ENCODE peak calls at places on chromosomes 3 and 15, in seven cellular contexts. B is NCI-H146, Q is progenitor cell of endocrine pancreas, I is Caco-2, D is M059J, F is hepatocyte, X is RPMI7951. L is an unnamed sample.

GRCh38 chr3:134476306-134476705 is 9.5 kb downstream of the ANAPC13 start:
- DNase-seq in D (peak), Q (no peak), X (no peak), F (no peak), B (no peak), I (peak), L (no peak)

GRCh38 chr3:87268646-87269211 is 7.7 kb downstream of the POU1F1 start:
- DNase-seq in Q (no peak), F (no peak), I (no peak), D (peak), B (peak), X (no peak), L (no peak)

GRCh38 chr3:44016818-44017217 is 224.9 kb upstream of the TOPAZ1 start:
- DNase-seq in B (no peak), Q (no peak), I (no peak), X (peak), F (no peak), D (peak), L (peak)

GRCh38 chr15:79089890-79090486 is 592 bp downstream of the RASGRF1 start:
- DNase-seq in Q (no peak), B (peak), F (no peak), X (no peak), I (no peak), D (no peak), L (no peak)

GRCh38 chr3:49171119-49171774 is at the start of gene KLHDC8B:
- DNase-seq in B (peak), X (peak), Q (peak), F (peak), D (peak), I (peak), L (peak)

GRCh38 chr15:40914486-40914885 is 14.7 kb upstream of the DLL4 start:
- DNase-seq in F (no peak), Q (no peak), I (no peak), B (no peak), X (no peak), D (no peak), L (peak)

GRCh38 chr3:120450914-120451669 is at the start of gene FSTL1:
- DNase-seq in B (no peak), I (no peak), Q (peak), F (peak), D (peak), X (peak), L (no peak)

GRCh38 chr3:123449092-123449985 is 449 bp upstream of the ADCY5 start:
- DNase-seq in B (peak), F (peak), D (peak), Q (peak), I (no peak), X (peak), L (no peak)

GRCh38 chr3:46946856-46947544 is 29.5 kb downstream of the CCDC12 start:
- DNase-seq in F (peak), D (peak), X (peak), B (no peak), Q (no peak), I (no peak), L (no peak)

GRCh38 chr3:151795276-151795675 is 18.6 kb upstream of the AADAC start:
- DNase-seq in Q (no peak), D (peak), X (peak), B (no peak), F (no peak), I (no peak), L (no peak)

GRCh38 chr15:30043211-30043655 is 39.5 kb upstream of the GOLGA8J start:
- DNase-seq in I (no peak), B (no peak), X (peak), F (no peak), Q (no peak), D (peak), L (no peak)

GRCh38 chr3:126449621-126450051 is 26.1 kb downstream of the ZXDC start:
- DNase-seq in B (no peak), I (no peak), F (no peak), Q (no peak), D (no peak), X (no peak), L (no peak)

GRCh38 chr15:66955871-66956585 is 109.4 kb upstream of the SMAD3 start:
- DNase-seq in B (no peak), I (no peak), Q (no peak), X (no peak), D (peak), F (no peak), L (no peak)

GRCh38 chr3:76044601-76045600 is 259.6 kb upstream of the ZNF717 start:
- DNase-seq in X (peak), I (no peak), B (no peak), Q (peak), F (peak), D (no peak), L (peak)

GRCh38 chr15:57146394-57147140 is 228.1 kb downstream of the TCF12 start:
- DNase-seq in Q (no peak), F (peak), I (no peak), D (peak), B (peak), X (peak), L (peak)

GRCh38 chr15:79003301-79003700 is 58.5 kb upstream of the CTSH start:
- DNase-seq in D (peak), X (peak), B (no peak), F (no peak), I (no peak), Q (no peak), L (no peak)

GRCh38 chr3:114892880-114893279 is 254.2 kb downstream of the ZBTB20 start:
- DNase-seq in B (peak), F (no peak), D (no peak), X (no peak), I (no peak), Q (no peak), L (no peak)

GRCh38 chr15:69568621-69569020 is 116.0 kb downstream of the RPLP1 start:
- DNase-seq in Q (no peak), D (peak), X (peak), B (no peak), F (no peak), I (no peak), L (no peak)

GRCh38 chr3:189282751-189283150 is 111.0 kb downstream of the TPRG1 start:
- DNase-seq in Q (no peak), F (no peak), I (no peak), B (no peak), X (no peak), D (no peak), L (no peak)

GRCh38 chr3:139122221-139122581 is 77.5 kb upstream of the PRR23C start:
- DNase-seq in X (peak), Q (no peak), B (no peak), F (no peak), I (no peak), D (peak), L (no peak)

GRCh38 chr3:114319453-114319852 is 25.6 kb downstream of the TIGIT start:
- DNase-seq in Q (no peak), D (peak), I (no peak), B (peak), X (peak), F (peak), L (no peak)

GRCh38 chr15:58931985-58932384 is 1.5 kb downstream of the SLTM start:
- DNase-seq in D (peak), Q (no peak), X (peak), B (no peak), I (no peak), F (peak), L (peak)

GRCh38 chr3:184645304-184645703 is 66.6 kb downstream of the MAGEF1 start:
- DNase-seq in D (no peak), Q (no peak), F (peak), X (no peak), B (peak), I (no peak), L (no peak)

GRCh38 chr3:154244644-154245043 is 79.6 kb downstream of the DHX36 start:
- DNase-seq in B (no peak), Q (no peak), D (peak), F (no peak), X (peak), I (no peak), L (no peak)

GRCh38 chr15:68666120-68666811 is 87.5 kb downstream of the CORO2B start:
- DNase-seq in D (no peak), F (no peak), Q (no peak), I (no peak), X (no peak), B (peak), L (no peak)

GRCh38 chr3:170614214-170614966 is 28.5 kb upstream of the SLC7A14 start:
- DNase-seq in I (no peak), X (peak), D (peak), F (peak), Q (no peak), B (no peak), L (no peak)